ENCODE peak calls at places on chromosomes 1 and 21, in five cellular contexts. A is breast epithelium, D is ovary, V is body of pancreas, K is RWPE1. F is an unnamed sample.

GRCh38 chr1:218460367-218460766 is 115.2 kb downstream of the TGFB2 start:
- DNase-seq in A (peak), D (peak), V (no peak), K (no peak), F (peak)

GRCh38 chr21:15966651-15967050 is 236.9 kb downstream of the USP25 start:
- DNase-seq in A (no peak), D (no peak), V (no peak), K (no peak), F (no peak)

GRCh38 chr1:188599313-188599712 is 1770.6 kb downstream of the PLA2G4A start:
- DNase-seq in A (no peak), D (no peak), V (no peak), K (no peak), F (no peak)

GRCh38 chr1:38690790-38691189 is 168.8 kb downstream of the RRAGC start:
- DNase-seq in A (no peak), D (no peak), V (no peak), K (peak), F (no peak)

GRCh38 chr21:14843991-14844390 is 220.8 kb downstream of the NRIP1 start:
- DNase-seq in A (no peak), D (no peak), V (no peak), K (no peak), F (no peak)

GRCh38 chr21:43646550-43647260 is 12.6 kb downstream of the HSF2BP start:
- DNase-seq in A (peak), D (peak), V (peak), K (peak), F (peak)

GRCh38 chr1:68221001-68221970 is 11.0 kb downstream of the WLS start:
- DNase-seq in A (no peak), D (no peak), V (no peak), K (peak), F (no peak)

GRCh38 chr1:244461254-244462071 is at the start of gene CATSPERE:
- DNase-seq in A (peak), D (peak), V (peak), K (peak), F (peak)

GRCh38 chr1:95179205-95180001 is 54.6 kb upstream of the RWDD3 start:
- DNase-seq in A (no peak), D (no peak), V (no peak), K (no peak), F (no peak)

GRCh38 chr1:93437976-93438605 is 9.8 kb upstream of the FNBP1L start:
- DNase-seq in A (no peak), D (no peak), V (no peak), K (peak), F (no peak)

GRCh38 chr1:89271616-89272015 is 1.0 kb downstream of the GBP5 start:
- DNase-seq in A (no peak), D (no peak), V (no peak), K (peak), F (no peak)

GRCh38 chr1:12435639-12436344 is 182.2 kb downstream of the DHRS3 start:
- DNase-seq in A (no peak), D (no peak), V (no peak), K (no peak), F (no peak)

GRCh38 chr1:211828584-211829342 is 1.8 kb downstream of the LPGAT1 start:
- DNase-seq in A (no peak), D (no peak), V (no peak), K (no peak), F (no peak)

GRCh38 chr1:42037586-42037985 is 115.6 kb upstream of the GUCA2B start:
- DNase-seq in A (no peak), D (no peak), V (no peak), K (no peak), F (no peak)

GRCh38 chr1:73898540-73898939 is 299.4 kb downstream of the LRRIQ3 start:
- DNase-seq in A (no peak), D (no peak), V (no peak), K (no peak), F (no peak)

GRCh38 chr1:248802454-248802853 is 23.3 kb downstream of the SH3BP5L start:
- DNase-seq in A (no peak), D (no peak), V (no peak), K (no peak), F (no peak)

GRCh38 chr1:33324677-33325417 is 3.9 kb upstream of the A3GALT2 start:
- DNase-seq in A (no peak), D (no peak), V (no peak), K (no peak), F (no peak)
- H3K27ac ChIP-seq in A (peak), D (no peak), V (no peak), K (peak), F (no peak)

GRCh38 chr1:234884006-234884405 is 244.6 kb downstream of the TOMM20 start:
- DNase-seq in A (no peak), D (no peak), V (no peak), K (no peak), F (no peak)

GRCh38 chr1:234887026-234887910 is 241.4 kb downstream of the TOMM20 start:
- DNase-seq in A (no peak), D (no peak), V (no peak), K (no peak), F (no peak)

GRCh38 chr1:234884701-234885100 is 243.9 kb downstream of the TOMM20 start:
- DNase-seq in A (no peak), D (no peak), V (no peak), K (no peak), F (no peak)

GRCh38 chr1:234885601-234886000 is 243.0 kb downstream of the TOMM20 start:
- DNase-seq in A (no peak), D (no peak), V (no peak), K (no peak), F (no peak)

GRCh38 chr1:234886081-234886874 is 242.4 kb downstream of the TOMM20 start:
- DNase-seq in A (no peak), D (peak), V (no peak), K (peak), F (no peak)
- H3K27ac ChIP-seq in A (peak), D (peak), V (peak), K (peak), F (no peak)

GRCh38 chr1:228544921-228545591 is 57.9 kb downstream of the RNF187 start:
- DNase-seq in A (no peak), D (no peak), V (no peak), K (no peak), F (no peak)

GRCh38 chr1:228542981-228543380 is 55.8 kb downstream of the RNF187 start:
- DNase-seq in A (no peak), D (no peak), V (no peak), K (no peak), F (no peak)

GRCh38 chr1:228543396-228543795 is 56.2 kb downstream of the RNF187 start:
- DNase-seq in A (no peak), D (no peak), V (no peak), K (no peak), F (no peak)

GRCh38 chr1:228542376-228542775 is 55.2 kb downstream of the RNF187 start:
- DNase-seq in A (no peak), D (no peak), V (no peak), K (no peak), F (no peak)

GRCh38 chr1:228544021-228544850 is 57.1 kb downstream of the RNF187 start:
- DNase-seq in A (no peak), D (no peak), V (no peak), K (peak), F (no peak)
- H3K27ac ChIP-seq in A (peak), D (no peak), V (no peak), K (no peak), F (no peak)

GRCh38 chr1:86416343-86416742 is 7.6 kb upstream of the CLCA2 start:
- DNase-seq in A (no peak), D (no peak), V (no peak), K (peak), F (no peak)
- H3K27ac ChIP-seq in A (no peak), D (no peak), V (no peak), K (no peak), F (no peak)